ENCODE peak calls at places on chromosome X, in five cellular contexts. One of them, this sample, is unnamed. For H3K27me3, the result is how much of the 10 kb centered on the place peaks cover.

GRCh38 chrX:154840856-154841255 is 6.4 kb upstream of the SMIM9 start:
- DNase-seq in body of pancreas: no peak
- DNase-seq in CD8-positive, alpha-beta T cell: no peak
- DNase-seq in ovary: no peak
- DNase-seq in prostate gland: no peak
- DNase-seq in this sample: no peak

GRCh38 chrX:55161581-55161980 is 58.6 kb upstream of the PAGE5 start:
- DNase-seq in body of pancreas: no peak
- DNase-seq in prostate gland: no peak
- DNase-seq in CD8-positive, alpha-beta T cell: no peak
- DNase-seq in ovary: no peak
- DNase-seq in this sample: no peak

GRCh38 chrX:16743604-16744325 is 24.4 kb downstream of the SYAP1 start:
- DNase-seq in prostate gland: no peak
- DNase-seq in body of pancreas: no peak
- DNase-seq in ovary: no peak
- DNase-seq in CD8-positive, alpha-beta T cell: no peak
- DNase-seq in this sample: peak

GRCh38 chrX:42797646-42798045 is 19.7 kb upstream of the PPP1R2C start:
- DNase-seq in body of pancreas: no peak
- DNase-seq in CD8-positive, alpha-beta T cell: no peak
- DNase-seq in ovary: no peak
- DNase-seq in prostate gland: no peak
- DNase-seq in this sample: no peak

GRCh38 chrX:106484233-106484632 is 127.5 kb upstream of the RADX start:
- DNase-seq in body of pancreas: no peak
- DNase-seq in prostate gland: no peak
- DNase-seq in ovary: no peak
- DNase-seq in CD8-positive, alpha-beta T cell: no peak
- DNase-seq in this sample: no peak

GRCh38 chrX:40008841-40009461 is 88.8 kb downstream of the BCOR start:
- DNase-seq in CD8-positive, alpha-beta T cell: no peak
- DNase-seq in ovary: peak
- DNase-seq in prostate gland: no peak
- DNase-seq in body of pancreas: no peak
- DNase-seq in this sample: no peak

GRCh38 chrX:23195097-23195496 is 139.6 kb upstream of the PTCHD1 start:
- DNase-seq in ovary: no peak
- DNase-seq in body of pancreas: no peak
- DNase-seq in CD8-positive, alpha-beta T cell: no peak
- DNase-seq in prostate gland: no peak
- DNase-seq in this sample: no peak

GRCh38 chrX:28225508-28225907 is 244.3 kb upstream of the DCAF8L1 start:
- DNase-seq in ovary: no peak
- DNase-seq in prostate gland: no peak
- DNase-seq in CD8-positive, alpha-beta T cell: no peak
- DNase-seq in body of pancreas: no peak
- DNase-seq in this sample: no peak

GRCh38 chrX:132986556-132986955 is 28.1 kb upstream of the HS6ST2 start:
- DNase-seq in prostate gland: no peak
- DNase-seq in ovary: no peak
- DNase-seq in body of pancreas: no peak
- DNase-seq in CD8-positive, alpha-beta T cell: no peak
- DNase-seq in this sample: no peak

GRCh38 chrX:1486749-1487361 is 34.1 kb upstream of the ASMTL start:
- DNase-seq in ovary: no peak
- DNase-seq in CD8-positive, alpha-beta T cell: no peak
- DNase-seq in body of pancreas: no peak
- DNase-seq in prostate gland: no peak
- DNase-seq in this sample: no peak

GRCh38 chrX:136694491-136695087 is 46.6 kb downstream of the CD40LG start:
- DNase-seq in prostate gland: no peak
- DNase-seq in body of pancreas: no peak
- DNase-seq in ovary: no peak
- DNase-seq in CD8-positive, alpha-beta T cell: no peak
- DNase-seq in this sample: no peak

GRCh38 chrX:150459168-150459567 is 96.1 kb downstream of the MAMLD1 start:
- DNase-seq in prostate gland: no peak
- DNase-seq in CD8-positive, alpha-beta T cell: no peak
- DNase-seq in ovary: no peak
- DNase-seq in body of pancreas: no peak
- DNase-seq in this sample: no peak

GRCh38 chrX:682892-683291 is 52.3 kb downstream of the SHOX start:
- DNase-seq in prostate gland: no peak
- DNase-seq in body of pancreas: no peak
- DNase-seq in CD8-positive, alpha-beta T cell: no peak
- DNase-seq in ovary: no peak
- DNase-seq in this sample: no peak

GRCh38 chrX:153515435-153515834 is 2.0 kb upstream of the ATP2B3 start:
- DNase-seq in body of pancreas: no peak
- DNase-seq in prostate gland: no peak
- DNase-seq in CD8-positive, alpha-beta T cell: no peak
- DNase-seq in ovary: no peak
- DNase-seq in this sample: no peak

GRCh38 chrX:135396109-135396508 is 25.6 kb upstream of the SMIM10L2A start:
- DNase-seq in ovary: no peak
- DNase-seq in prostate gland: no peak
- DNase-seq in body of pancreas: no peak
- DNase-seq in CD8-positive, alpha-beta T cell: no peak
- DNase-seq in this sample: peak

GRCh38 chrX:56784666-56785065 is 55.6 kb downstream of the NBDY start:
- DNase-seq in CD8-positive, alpha-beta T cell: no peak
- DNase-seq in ovary: no peak
- DNase-seq in body of pancreas: no peak
- DNase-seq in prostate gland: no peak
- DNase-seq in this sample: no peak

GRCh38 chrX:39633293-39633692 is 464.5 kb downstream of the BCOR start:
- DNase-seq in ovary: no peak
- DNase-seq in body of pancreas: no peak
- DNase-seq in CD8-positive, alpha-beta T cell: no peak
- DNase-seq in prostate gland: no peak
- DNase-seq in this sample: no peak

GRCh38 chrX:110509778-110510510 is 151.3 kb downstream of the RTL9 start:
- DNase-seq in body of pancreas: no peak
- DNase-seq in ovary: no peak
- DNase-seq in CD8-positive, alpha-beta T cell: no peak
- DNase-seq in prostate gland: no peak
- DNase-seq in this sample: no peak

GRCh38 chrX:51026862-51027261 is 116.3 kb downstream of the BMP15 start:
- DNase-seq in body of pancreas: no peak
- DNase-seq in prostate gland: no peak
- DNase-seq in ovary: no peak
- DNase-seq in CD8-positive, alpha-beta T cell: no peak
- DNase-seq in this sample: no peak

GRCh38 chrX:22171287-22172060 is 101.2 kb upstream of the CBLL2 start:
- DNase-seq in prostate gland: no peak
- DNase-seq in ovary: no peak
- DNase-seq in CD8-positive, alpha-beta T cell: no peak
- DNase-seq in body of pancreas: no peak
- DNase-seq in this sample: no peak

GRCh38 chrX:31123335-31123734 is 51.5 kb upstream of the FTHL17 start:
- DNase-seq in body of pancreas: no peak
- DNase-seq in prostate gland: no peak
- DNase-seq in CD8-positive, alpha-beta T cell: no peak
- DNase-seq in ovary: no peak
- DNase-seq in this sample: no peak

GRCh38 chrX:38205037-38205436 is 15.6 kb downstream of the SRPX start:
- DNase-seq in ovary: no peak
- DNase-seq in prostate gland: no peak
- DNase-seq in body of pancreas: no peak
- DNase-seq in CD8-positive, alpha-beta T cell: no peak
- DNase-seq in this sample: no peak

GRCh38 chrX:149825424-149825823 is 43.7 kb downstream of the MAGEA9 start:
- DNase-seq in prostate gland: no peak
- DNase-seq in ovary: no peak
- DNase-seq in CD8-positive, alpha-beta T cell: peak
- DNase-seq in body of pancreas: peak
- DNase-seq in this sample: peak

GRCh38 chrX:57821703-57822375 is 88.4 kb downstream of the ZXDA start:
- DNase-seq in prostate gland: peak
- DNase-seq in body of pancreas: peak
- DNase-seq in CD8-positive, alpha-beta T cell: peak
- DNase-seq in ovary: peak
- DNase-seq in this sample: peak

GRCh38 chrX:10603612-10604011 is 16.8 kb downstream of the MID1 start:
- DNase-seq in prostate gland: no peak
- DNase-seq in ovary: no peak
- DNase-seq in CD8-positive, alpha-beta T cell: no peak
- DNase-seq in body of pancreas: no peak
- DNase-seq in this sample: no peak

GRCh38 chrX:48703642-48704481 is 7.3 kb downstream of the SUV39H1 start:
- DNase-seq in prostate gland: no peak
- DNase-seq in CD8-positive, alpha-beta T cell: no peak
- DNase-seq in ovary: no peak
- DNase-seq in body of pancreas: no peak
- DNase-seq in this sample: peak

GRCh38 chrX:102835504-102836146 is 101.4 kb upstream of the RAB40AL start:
- DNase-seq in ovary: no peak
- DNase-seq in body of pancreas: peak
- DNase-seq in CD8-positive, alpha-beta T cell: no peak
- DNase-seq in prostate gland: no peak
- DNase-seq in this sample: no peak

GRCh38 chrX:9207142-9207541 is 173.2 kb upstream of the FAM9B start:
- DNase-seq in body of pancreas: no peak
- DNase-seq in ovary: peak
- DNase-seq in prostate gland: no peak
- DNase-seq in CD8-positive, alpha-beta T cell: no peak
- DNase-seq in this sample: peak

DNA sequence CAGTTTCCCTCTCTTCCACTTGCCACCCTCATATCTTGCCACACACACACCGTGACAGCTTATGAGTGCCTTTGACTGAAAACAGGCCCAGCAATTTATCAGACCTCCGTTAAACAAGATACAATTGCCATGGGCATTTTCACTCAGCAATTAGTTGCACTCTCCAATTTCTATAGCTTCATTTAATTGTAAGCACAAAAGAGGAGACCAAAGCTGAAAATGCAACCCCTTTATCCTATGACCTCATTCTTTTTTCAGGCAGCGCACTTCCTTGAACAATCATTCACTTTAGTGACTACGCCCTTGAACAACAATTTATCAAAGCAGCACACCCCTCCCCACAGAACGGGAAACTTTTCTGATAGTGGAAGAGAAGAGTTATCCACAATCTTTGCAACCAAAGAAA is 4.1 kb downstream of the POF1B start:
- DNase-seq in ovary: no peak
- DNase-seq in CD8-positive, alpha-beta T cell: no peak
- DNase-seq in body of pancreas: peak
- DNase-seq in prostate gland: no peak
- DNase-seq in this sample: no peak
- H3K4me3 ChIP-seq in ovary: no peak
- H3K4me3 ChIP-seq in CD8-positive, alpha-beta T cell: no peak
- H3K4me3 ChIP-seq in body of pancreas: no peak
- H3K4me3 ChIP-seq in prostate gland: no peak
- H3K4me3 ChIP-seq in this sample: no peak

GRCh38 chrX:84933956-84934556 is 69.6 kb upstream of the APOOL start:
- DNase-seq in ovary: no peak
- DNase-seq in body of pancreas: no peak
- DNase-seq in prostate gland: no peak
- DNase-seq in CD8-positive, alpha-beta T cell: no peak
- DNase-seq in this sample: no peak
- H3K27me3 ChIP-seq in ovary: under half
- H3K27me3 ChIP-seq in body of pancreas: under half
- H3K27me3 ChIP-seq in prostate gland: under half
- H3K27me3 ChIP-seq in CD8-positive, alpha-beta T cell: under half
- H3K27me3 ChIP-seq in this sample: under half

DNA sequence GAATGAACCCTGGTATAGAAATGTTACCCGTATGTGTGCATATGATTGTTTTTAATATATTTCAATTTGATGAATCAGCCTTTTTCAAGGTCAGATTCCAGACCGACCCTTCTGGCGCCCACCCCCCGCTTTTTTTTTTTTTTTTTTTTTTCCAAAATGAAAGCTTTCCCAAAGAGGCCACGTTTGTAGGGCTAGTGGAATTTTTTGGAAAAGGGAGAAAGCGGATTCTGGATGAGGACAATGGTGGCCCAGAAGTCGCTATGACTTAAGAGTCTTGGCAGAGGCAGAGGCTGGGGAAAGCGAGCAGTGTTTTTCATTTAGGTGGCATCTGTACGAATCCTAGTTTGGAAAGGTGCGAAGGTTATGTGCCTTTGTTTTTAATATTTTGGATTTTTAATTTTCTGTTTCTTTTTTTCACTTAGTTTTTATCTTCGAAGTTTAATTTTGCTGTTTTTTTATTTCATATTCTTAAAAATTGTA is 14.6 kb downstream of the NDUFB11 start:
- DNase-seq in CD8-positive, alpha-beta T cell: no peak
- DNase-seq in prostate gland: no peak
- DNase-seq in body of pancreas: no peak
- DNase-seq in ovary: no peak
- DNase-seq in this sample: no peak
- H3K4me3 ChIP-seq in CD8-positive, alpha-beta T cell: no peak
- H3K4me3 ChIP-seq in prostate gland: peak
- H3K4me3 ChIP-seq in body of pancreas: peak
- H3K4me3 ChIP-seq in ovary: peak
- H3K4me3 ChIP-seq in this sample: peak

DNA sequence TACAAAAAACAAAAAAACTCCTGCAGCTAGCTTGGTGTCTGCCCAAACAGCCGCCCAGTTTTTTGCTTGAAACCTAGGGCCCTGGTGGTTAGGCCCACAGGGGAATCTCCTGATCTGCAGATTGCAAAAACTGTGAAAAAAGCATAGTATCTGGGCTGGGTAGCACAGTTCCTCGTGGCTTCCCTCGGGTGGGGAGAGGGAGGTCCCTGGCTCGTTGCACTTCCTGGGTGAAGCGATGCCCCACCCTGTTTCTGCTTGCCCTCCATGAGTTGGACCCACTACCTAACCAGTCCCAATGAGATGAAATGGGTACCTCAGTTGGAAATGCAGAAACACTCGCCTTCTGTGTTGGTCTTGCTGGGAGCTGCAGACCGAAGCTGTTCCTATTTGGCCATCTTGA is 18.6 kb upstream of the BRWD3 start:
- DNase-seq in body of pancreas: no peak
- DNase-seq in prostate gland: no peak
- DNase-seq in CD8-positive, alpha-beta T cell: no peak
- DNase-seq in ovary: no peak
- DNase-seq in this sample: no peak
- H3K27me3 ChIP-seq in body of pancreas: under half
- H3K27me3 ChIP-seq in prostate gland: under half
- H3K27me3 ChIP-seq in CD8-positive, alpha-beta T cell: under half
- H3K27me3 ChIP-seq in ovary: under half
- H3K27me3 ChIP-seq in this sample: under half

GRCh38 chrX:134236690-134237362 is at the start of gene CCDC160:
- DNase-seq in prostate gland: peak
- DNase-seq in body of pancreas: peak
- DNase-seq in CD8-positive, alpha-beta T cell: no peak
- DNase-seq in ovary: peak
- DNase-seq in this sample: peak
- H3K4me3 ChIP-seq in prostate gland: peak
- H3K4me3 ChIP-seq in body of pancreas: peak
- H3K4me3 ChIP-seq in CD8-positive, alpha-beta T cell: no peak
- H3K4me3 ChIP-seq in ovary: peak
- H3K4me3 ChIP-seq in this sample: peak